ENCODE peak calls at places on chromosomes 12 and 14, in six cellular contexts. One of them, this sample, is unnamed.

GRCh38 chr14:70780396-70781075 is 28.8 kb downstream of the MAP3K9 start:
- DNase-seq in GM12878: peak; percentile 66
- DNase-seq in K562: no peak
- DNase-seq in endothelial cell of umbilical vein: no peak
- DNase-seq in H1: no peak
- DNase-seq in HepG2: no peak
- DNase-seq in this sample: no peak

GRCh38 chr12:125065021-125065752 is at the start of gene AACS:
- DNase-seq in HepG2: peak; percentile 49
- DNase-seq in GM12878: no peak
- DNase-seq in endothelial cell of umbilical vein: peak; percentile 75
- DNase-seq in H1: no peak
- DNase-seq in K562: peak; percentile 97
- DNase-seq in this sample: peak; percentile 45

GRCh38 chr12:39905152-39905551 is 200.7 kb downstream of the SLC2A13 start:
- DNase-seq in K562: no peak
- DNase-seq in HepG2: no peak
- DNase-seq in GM12878: no peak
- DNase-seq in H1: no peak
- DNase-seq in endothelial cell of umbilical vein: no peak
- DNase-seq in this sample: no peak

GRCh38 chr12:84661732-84662326 is 250.8 kb downstream of the SLC6A15 start:
- DNase-seq in endothelial cell of umbilical vein: no peak
- DNase-seq in K562: no peak
- DNase-seq in GM12878: no peak
- DNase-seq in HepG2: no peak
- DNase-seq in H1: no peak
- DNase-seq in this sample: no peak

GRCh38 chr12:57616383-57617101 is 5.3 kb downstream of the ARHGEF25 start:
- DNase-seq in H1: no peak
- DNase-seq in HepG2: no peak
- DNase-seq in endothelial cell of umbilical vein: no peak
- DNase-seq in K562: no peak
- DNase-seq in GM12878: no peak
- DNase-seq in this sample: no peak

GRCh38 chr12:53595212-53595611 is 31.0 kb downstream of the ATF7 start:
- DNase-seq in H1: no peak
- DNase-seq in K562: no peak
- DNase-seq in HepG2: no peak
- DNase-seq in endothelial cell of umbilical vein: peak; percentile 83
- DNase-seq in GM12878: no peak
- DNase-seq in this sample: no peak

GRCh38 chr12:18690653-18691052 is 47.2 kb downstream of the PLCZ1 start:
- DNase-seq in K562: peak; percentile 11
- DNase-seq in endothelial cell of umbilical vein: no peak
- DNase-seq in GM12878: no peak
- DNase-seq in H1: no peak
- DNase-seq in HepG2: no peak
- DNase-seq in this sample: peak; percentile 79

GRCh38 chr12:131793623-131794022 is 34.6 kb upstream of the MMP17 start:
- DNase-seq in H1: no peak
- DNase-seq in endothelial cell of umbilical vein: no peak
- DNase-seq in K562: no peak
- DNase-seq in HepG2: no peak
- DNase-seq in GM12878: no peak
- DNase-seq in this sample: no peak

GRCh38 chr14:64447890-64448667 is 17.2 kb upstream of the AKAP5 start:
- DNase-seq in K562: no peak
- DNase-seq in HepG2: no peak
- DNase-seq in GM12878: no peak
- DNase-seq in H1: no peak
- DNase-seq in endothelial cell of umbilical vein: no peak
- DNase-seq in this sample: no peak

GRCh38 chr12:66662729-66663128 is 16.1 kb downstream of the GRIP1 start:
- DNase-seq in endothelial cell of umbilical vein: peak; percentile 91
- DNase-seq in H1: no peak
- DNase-seq in K562: no peak
- DNase-seq in HepG2: no peak
- DNase-seq in GM12878: no peak
- DNase-seq in this sample: no peak

GRCh38 chr12:131114331-131114730 is 160.6 kb downstream of the ADGRD1 start:
- DNase-seq in endothelial cell of umbilical vein: no peak
- DNase-seq in K562: no peak
- DNase-seq in HepG2: no peak
- DNase-seq in GM12878: no peak
- DNase-seq in H1: no peak
- DNase-seq in this sample: no peak

GRCh38 chr12:46300906-46301305 is 32.1 kb upstream of the SLC38A1 start:
- DNase-seq in H1: no peak
- DNase-seq in GM12878: no peak
- DNase-seq in endothelial cell of umbilical vein: peak; percentile 8
- DNase-seq in HepG2: no peak
- DNase-seq in K562: no peak
- DNase-seq in this sample: no peak

GRCh38 chr12:75744607-75745256 is 233.3 kb upstream of the KRR1 start:
- DNase-seq in H1: no peak
- DNase-seq in GM12878: no peak
- DNase-seq in HepG2: peak; percentile 30
- DNase-seq in endothelial cell of umbilical vein: no peak
- DNase-seq in K562: no peak
- DNase-seq in this sample: no peak

GRCh38 chr14:55846852-55847471 is 267.0 kb downstream of the KTN1 start:
- DNase-seq in endothelial cell of umbilical vein: no peak
- DNase-seq in GM12878: no peak
- DNase-seq in HepG2: no peak
- DNase-seq in K562: no peak
- DNase-seq in H1: no peak
- DNase-seq in this sample: no peak

GRCh38 chr12:113973109-113973904 is 7.2 kb upstream of the RBM19 start:
- DNase-seq in HepG2: no peak
- DNase-seq in GM12878: no peak
- DNase-seq in K562: no peak
- DNase-seq in H1: no peak
- DNase-seq in endothelial cell of umbilical vein: no peak
- DNase-seq in this sample: no peak

GRCh38 chr12:98379106-98379505 is 136.3 kb upstream of the TMPO start:
- DNase-seq in GM12878: no peak
- DNase-seq in endothelial cell of umbilical vein: no peak
- DNase-seq in HepG2: no peak
- DNase-seq in H1: no peak
- DNase-seq in K562: no peak
- DNase-seq in this sample: no peak

GRCh38 chr12:85575115-85576096 is 260.8 kb downstream of the RASSF9 start:
- DNase-seq in K562: peak; percentile 9
- DNase-seq in GM12878: peak; percentile 13
- DNase-seq in H1: no peak
- DNase-seq in endothelial cell of umbilical vein: peak; percentile 80
- DNase-seq in HepG2: peak; percentile 63
- DNase-seq in this sample: peak; percentile 54

GRCh38 chr12:117026921-117027250 is 72.3 kb downstream of the TESC start:
- DNase-seq in HepG2: no peak
- DNase-seq in K562: no peak
- DNase-seq in GM12878: no peak
- DNase-seq in endothelial cell of umbilical vein: no peak
- DNase-seq in H1: no peak
- DNase-seq in this sample: no peak

GRCh38 chr14:104592292-104592672 is 12.3 kb downstream of the TMEM179 start:
- DNase-seq in GM12878: no peak
- DNase-seq in endothelial cell of umbilical vein: no peak
- DNase-seq in HepG2: no peak
- DNase-seq in K562: no peak
- DNase-seq in H1: no peak
- DNase-seq in this sample: no peak

GRCh38 chr14:104594310-104595046 is 10.1 kb downstream of the TMEM179 start:
- DNase-seq in H1: no peak
- DNase-seq in endothelial cell of umbilical vein: no peak
- DNase-seq in K562: no peak
- DNase-seq in HepG2: no peak
- DNase-seq in GM12878: no peak
- DNase-seq in this sample: no peak

GRCh38 chr14:104593241-104593701 is 11.3 kb downstream of the TMEM179 start:
- DNase-seq in K562: no peak
- DNase-seq in GM12878: no peak
- DNase-seq in H1: no peak
- DNase-seq in endothelial cell of umbilical vein: no peak
- DNase-seq in HepG2: no peak
- DNase-seq in this sample: no peak

GRCh38 chr14:104592785-104593184 is 11.8 kb downstream of the TMEM179 start:
- DNase-seq in K562: no peak
- DNase-seq in GM12878: no peak
- DNase-seq in endothelial cell of umbilical vein: no peak
- DNase-seq in H1: no peak
- DNase-seq in HepG2: no peak
- DNase-seq in this sample: no peak

DNA sequence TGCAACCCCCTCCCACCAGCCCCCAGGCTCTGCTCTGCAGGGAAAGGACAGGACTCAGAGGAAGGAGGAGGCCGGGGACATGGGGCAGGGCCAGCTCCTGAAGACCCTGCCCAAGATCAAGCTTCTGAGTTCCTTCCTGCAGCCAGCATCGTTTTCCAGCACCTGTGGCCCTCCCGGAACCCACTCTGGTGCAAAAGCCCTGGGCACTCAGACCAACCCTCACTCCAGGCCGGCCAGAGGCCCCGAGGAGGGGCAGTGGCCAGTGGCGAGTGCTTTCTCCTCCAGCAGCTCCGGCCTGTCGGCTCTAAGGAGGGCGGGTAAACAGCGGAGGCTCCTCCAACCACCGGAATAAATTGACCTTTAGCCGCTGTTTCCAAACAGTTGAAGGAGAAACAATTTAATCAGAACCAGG is 10.9 kb downstream of the TMEM179 start:
- DNase-seq in HepG2: no peak
- DNase-seq in GM12878: no peak
- DNase-seq in K562: no peak
- DNase-seq in endothelial cell of umbilical vein: no peak
- DNase-seq in H1: no peak
- DNase-seq in this sample: no peak
- TF ChIP-seq POLR2A in HepG2: no peak
- TF ChIP-seq POLR2A in GM12878: no peak
- TF ChIP-seq POLR2A in K562: no peak
- TF ChIP-seq POLR2A in endothelial cell of umbilical vein: no peak
- TF ChIP-seq POLR2A in H1: no peak
- TF ChIP-seq POLR2A in this sample: no peak

GRCh38 chr14:74240794-74241610 is 1.8 kb downstream of the VSX2 start:
- DNase-seq in GM12878: no peak
- DNase-seq in HepG2: no peak
- DNase-seq in K562: no peak
- DNase-seq in H1: no peak
- DNase-seq in endothelial cell of umbilical vein: peak; percentile 14
- DNase-seq in this sample: no peak

GRCh38 chr14:74243051-74243450 is 3.8 kb downstream of the VSX2 start:
- DNase-seq in HepG2: no peak
- DNase-seq in GM12878: no peak
- DNase-seq in H1: no peak
- DNase-seq in K562: no peak
- DNase-seq in endothelial cell of umbilical vein: no peak
- DNase-seq in this sample: no peak

GRCh38 chr14:74241611-74242005 is 2.4 kb downstream of the VSX2 start:
- DNase-seq in HepG2: no peak
- DNase-seq in endothelial cell of umbilical vein: no peak
- DNase-seq in GM12878: no peak
- DNase-seq in H1: no peak
- DNase-seq in K562: no peak
- DNase-seq in this sample: no peak

GRCh38 chr14:74244115-74244514 is 4.9 kb downstream of the VSX2 start:
- DNase-seq in HepG2: no peak
- DNase-seq in endothelial cell of umbilical vein: no peak
- DNase-seq in GM12878: no peak
- DNase-seq in H1: peak; percentile 25
- DNase-seq in K562: peak; percentile 21
- DNase-seq in this sample: no peak

DNA sequence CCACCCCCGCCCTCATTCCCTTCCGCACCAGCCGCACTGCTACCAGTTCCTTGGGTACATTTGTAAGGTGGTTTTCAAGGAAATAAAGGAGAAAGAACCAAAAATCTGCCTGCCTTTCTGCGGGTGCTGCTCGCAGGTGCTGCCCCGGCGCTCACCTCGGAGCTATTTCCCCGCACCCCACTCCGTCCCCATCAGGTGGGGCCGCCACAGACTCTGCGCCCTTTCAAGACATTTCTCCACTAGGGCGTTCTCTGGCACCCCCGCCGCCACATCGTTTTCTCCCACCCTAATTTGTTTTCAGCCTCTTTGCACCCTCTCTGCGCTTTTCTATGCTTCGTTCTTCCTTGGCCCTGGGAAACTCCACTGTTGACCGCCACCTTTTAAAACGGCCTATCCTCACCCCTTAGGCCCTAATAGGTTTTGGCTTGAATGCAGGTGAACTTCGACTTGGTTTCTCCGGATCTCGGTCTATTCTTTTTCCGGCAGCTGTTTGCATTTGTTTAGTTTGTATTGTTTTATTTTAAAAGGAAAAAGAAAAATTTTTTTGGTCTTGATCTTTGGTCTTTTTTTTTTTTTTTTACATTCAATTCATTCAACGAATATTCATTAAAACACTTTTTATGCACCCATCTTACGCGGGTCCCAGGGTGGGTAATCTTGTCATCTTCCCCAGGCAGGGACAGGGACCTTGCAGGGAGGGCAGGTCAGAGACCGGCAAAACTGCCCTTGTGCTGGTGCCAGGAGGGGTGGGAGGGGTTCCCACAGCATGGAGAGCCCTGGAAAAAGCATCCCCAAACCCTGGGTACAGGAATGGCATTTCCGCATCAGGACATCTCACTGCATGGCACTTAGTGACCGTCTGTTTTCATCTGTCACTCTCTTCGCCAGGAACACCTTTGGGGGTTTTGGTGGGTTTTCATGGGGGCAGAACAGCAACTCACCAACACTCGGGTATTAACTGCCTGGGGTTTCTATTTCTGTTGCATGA is 3.1 kb downstream of the VSX2 start:
- DNase-seq in endothelial cell of umbilical vein: no peak
- DNase-seq in H1: no peak
- DNase-seq in K562: no peak
- DNase-seq in GM12878: no peak
- DNase-seq in HepG2: no peak
- DNase-seq in this sample: no peak
- TF ChIP-seq EZH2 in endothelial cell of umbilical vein: no peak
- TF ChIP-seq EZH2 in H1: no peak
- TF ChIP-seq EZH2 in K562: no peak
- TF ChIP-seq EZH2 in GM12878: no peak
- TF ChIP-seq EZH2 in HepG2: no peak
- TF ChIP-seq EZH2 in this sample: no peak

GRCh38 chr12:60981473-60981872 is 1278.7 kb upstream of the USP15 start:
- DNase-seq in endothelial cell of umbilical vein: no peak
- DNase-seq in GM12878: no peak
- DNase-seq in K562: no peak
- DNase-seq in HepG2: no peak
- DNase-seq in H1: no peak
- DNase-seq in this sample: no peak
- H3K4me3 ChIP-seq in endothelial cell of umbilical vein: no peak overlapping the region
- H3K4me3 ChIP-seq in GM12878: no peak overlapping the region
- H3K4me3 ChIP-seq in K562: no peak overlapping the region
- H3K4me3 ChIP-seq in HepG2: no peak overlapping the region
- H3K4me3 ChIP-seq in H1: no peak overlapping the region
- H3K4me3 ChIP-seq in this sample: no peak overlapping the region

DNA sequence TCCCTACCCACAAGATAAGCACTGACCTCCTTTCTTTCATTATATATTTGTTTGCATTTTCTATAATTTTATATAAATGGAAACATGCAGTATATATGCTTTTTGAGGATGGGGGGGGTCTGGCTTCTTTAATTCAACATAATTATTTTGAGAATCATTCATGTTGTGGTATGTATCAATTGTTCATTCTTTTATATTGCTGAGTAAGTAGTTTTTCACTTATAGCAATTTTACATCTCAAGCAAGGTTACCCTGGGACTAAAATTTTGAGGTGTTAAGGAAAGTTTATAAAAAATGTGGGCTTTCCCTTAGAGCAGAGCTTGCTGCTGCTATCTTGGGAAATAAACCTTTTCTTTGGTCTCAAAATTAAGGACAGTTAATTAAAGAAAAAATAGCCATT is 89.9 kb upstream of the EGLN3 start:
- DNase-seq in endothelial cell of umbilical vein: no peak
- DNase-seq in GM12878: no peak
- DNase-seq in HepG2: no peak
- DNase-seq in K562: no peak
- DNase-seq in H1: no peak
- DNase-seq in this sample: no peak
- TF ChIP-seq POLR2A in endothelial cell of umbilical vein: no peak
- TF ChIP-seq POLR2A in GM12878: no peak
- TF ChIP-seq POLR2A in HepG2: no peak
- TF ChIP-seq POLR2A in K562: no peak
- TF ChIP-seq POLR2A in H1: no peak
- TF ChIP-seq POLR2A in this sample: no peak

This sample was measured in HCT116.